ENCODE peak calls at places on chromosomes 1 and 21, in four cellular contexts. R is aorta, G is neural progenitor cell, A is esophagus squamous epithelium. O is an unnamed sample.

GRCh38 chr1:82567308-82567707 is 766.6 kb downstream of the ADGRL2 start:
- DNase-seq in R (no peak), G (no peak), A (no peak), O (no peak)

GRCh38 chr1:1543706-1544099 is 3.3 kb upstream of the TMEM240 start:
- DNase-seq in R (no peak), G (no peak), A (no peak), O (no peak)

GRCh38 chr1:248924696-248925532 is 18.9 kb downstream of the PGBD2 start:
- DNase-seq in R (no peak), G (peak; percentile 69), A (no peak), O (no peak)

GRCh38 chr1:38789498-38790169 is 69.9 kb downstream of the RRAGC start:
- DNase-seq in R (no peak), G (no peak), A (no peak), O (no peak)

GRCh38 chr1:67135354-67135753 is 584 bp upstream of the C1orf141 start:
- DNase-seq in R (no peak), G (no peak), A (no peak), O (peak; percentile 83)

GRCh38 chr1:223738465-223739365 is 26.4 kb downstream of the CAPN2 start:
- DNase-seq in R (no peak), G (no peak), A (no peak), O (no peak)

GRCh38 chr1:113859478-113860175 is 11.9 kb downstream of the PTPN22 start:
- DNase-seq in R (no peak), G (no peak), A (no peak), O (no peak)

GRCh38 chr1:184507165-184507564 is 120.3 kb downstream of the C1orf21 start:
- DNase-seq in R (no peak), G (no peak), A (no peak), O (no peak)

GRCh38 chr1:30262158-30262557 is 461.2 kb downstream of the MATN1 start:
- DNase-seq in R (no peak), G (no peak), A (no peak), O (no peak)

GRCh38 chr1:80164150-80164549 is 1157.6 kb upstream of the ADGRL4 start:
- DNase-seq in R (no peak), G (no peak), A (no peak), O (no peak)

GRCh38 chr21:33032434-33033047 is 6.8 kb downstream of the OLIG2 start:
- DNase-seq in R (no peak), G (no peak), A (no peak), O (no peak)

GRCh38 chr1:170214117-170214979 is 68.6 kb downstream of the NTMT2 start:
- DNase-seq in R (peak; percentile 53), G (no peak), A (no peak), O (no peak)

GRCh38 chr1:205663286-205663994 is 16.9 kb downstream of the SLC45A3 start:
- DNase-seq in R (no peak), G (no peak), A (no peak), O (no peak)

GRCh38 chr1:111204211-111204883 is 3.9 kb upstream of the DENND2D start:
- DNase-seq in R (peak; percentile 76), G (no peak), A (peak; percentile 37), O (no peak)

GRCh38 chr1:32376199-32376598 is 13.9 kb downstream of the TSSK3 start:
- DNase-seq in R (no peak), G (no peak), A (no peak), O (no peak)

GRCh38 chr1:226816585-226816984 is 53.8 kb upstream of the PSEN2 start:
- DNase-seq in R (no peak), G (no peak), A (no peak), O (peak; percentile 66)

GRCh38 chr1:26284597-26285351 is 4.9 kb downstream of the SH3BGRL3 start:
- DNase-seq in R (peak; percentile 91), G (peak; percentile 87), A (peak; percentile 44), O (peak; percentile 72)

GRCh38 chr1:209456878-209457277 is 126.6 kb upstream of the CAMK1G start:
- DNase-seq in R (no peak), G (no peak), A (no peak), O (no peak)

GRCh38 chr1:13548281-13548680 is 34.5 kb upstream of the LRRC38 start:
- DNase-seq in R (no peak), G (no peak), A (no peak), O (no peak)

GRCh38 chr1:33244809-33245186 is 11.5 kb upstream of the ZNF362 start:
- DNase-seq in R (no peak), G (no peak), A (no peak), O (no peak)

GRCh38 chr1:51948491-51948915 is 42.0 kb downstream of the RAB3B start:
- DNase-seq in R (no peak), G (no peak), A (no peak), O (no peak)

GRCh38 chr1:65277605-65278343 is 31.6 kb upstream of the DNAJC6 start:
- DNase-seq in R (no peak), G (no peak), A (no peak), O (no peak)

GRCh38 chr1:221741971-221742554 is at the start of gene DUSP10:
- DNase-seq in R (peak; percentile 99), G (peak; percentile 99), A (peak; percentile 96), O (peak; percentile 99)

GRCh38 chr21:46228345-46229051 is at the start of gene LSS:
- DNase-seq in R (peak; percentile 99), G (peak; percentile 99), A (peak; percentile 92), O (peak; percentile 70)

GRCh38 chr1:6785721-6786505 is 659 bp downstream of the CAMTA1 start:
- DNase-seq in R (peak; percentile 55), G (peak; percentile 80), A (no peak), O (no peak)

GRCh38 chr1:13469343-13469742 is 44.5 kb downstream of the LRRC38 start:
- DNase-seq in R (no peak), G (peak; percentile 43), A (no peak), O (no peak)

GRCh38 chr1:1006305-1007159 is 6.6 kb upstream of the HES4 start:
- DNase-seq in R (no peak), G (no peak), A (no peak), O (no peak)

GRCh38 chr1:11397151-11397902 is 81.6 kb upstream of the DISP3 start:
- DNase-seq in R (no peak), G (no peak), A (no peak), O (no peak)

GRCh38 chr1:176682830-176683229 is 219.9 kb downstream of the PAPPA2 start:
- DNase-seq in R (no peak), G (no peak), A (no peak), O (no peak)

GRCh38 chr1:95353185-95353584 is 119.2 kb downstream of the RWDD3 start:
- DNase-seq in R (no peak), G (no peak), A (no peak), O (no peak)

GRCh38 chr1:207088731-207089626 is at the start of gene C4BPB:
- DNase-seq in R (no peak), G (peak; percentile 9), A (no peak), O (no peak)

GRCh38 chr1:10866314-10867091 is 70.1 kb upstream of the CASZ1 start:
- DNase-seq in R (peak; percentile 21), G (peak; percentile 75), A (no peak), O (no peak)

GRCh38 chr1:171254859-171255258 is 6.6 kb downstream of the FMO1 start:
- DNase-seq in R (no peak), G (no peak), A (no peak), O (no peak)

GRCh38 chr1:31750858-31751638 is 13.1 kb downstream of the ADGRB2 start:
- DNase-seq in R (no peak), G (no peak), A (no peak), O (peak; percentile 24)

GRCh38 chr1:34786521-34787325 is 5.7 kb downstream of the GJB3 start:
- DNase-seq in R (peak; percentile 82), G (peak; percentile 82), A (no peak), O (no peak)
- H3K27me3 ChIP-seq in R (no peaks in the 10 kb centered on the region), G (peaks cover 42% of the 10 kb centered on the region), A (no peaks in the 10 kb centered on the region), O (peaks cover 10% of the 10 kb centered on the region)

GRCh38 chr1:90716243-90716551 is 905 bp downstream of the BARHL2 start:
- DNase-seq in R (no peak), G (peak; percentile 64), A (no peak), O (no peak)

GRCh38 chr1:90718411-90719320 is 1.6 kb upstream of the BARHL2 start:
- DNase-seq in R (no peak), G (peak; percentile 76), A (no peak), O (no peak)

GRCh38 chr1:90717356-90717664 is 208 bp upstream of the BARHL2 start:
- DNase-seq in R (no peak), G (no peak), A (no peak), O (no peak)

GRCh38 chr1:90716552-90717355 is at the start of gene BARHL2:
- DNase-seq in R (no peak), G (peak; percentile 60), A (no peak), O (no peak)

DNA sequence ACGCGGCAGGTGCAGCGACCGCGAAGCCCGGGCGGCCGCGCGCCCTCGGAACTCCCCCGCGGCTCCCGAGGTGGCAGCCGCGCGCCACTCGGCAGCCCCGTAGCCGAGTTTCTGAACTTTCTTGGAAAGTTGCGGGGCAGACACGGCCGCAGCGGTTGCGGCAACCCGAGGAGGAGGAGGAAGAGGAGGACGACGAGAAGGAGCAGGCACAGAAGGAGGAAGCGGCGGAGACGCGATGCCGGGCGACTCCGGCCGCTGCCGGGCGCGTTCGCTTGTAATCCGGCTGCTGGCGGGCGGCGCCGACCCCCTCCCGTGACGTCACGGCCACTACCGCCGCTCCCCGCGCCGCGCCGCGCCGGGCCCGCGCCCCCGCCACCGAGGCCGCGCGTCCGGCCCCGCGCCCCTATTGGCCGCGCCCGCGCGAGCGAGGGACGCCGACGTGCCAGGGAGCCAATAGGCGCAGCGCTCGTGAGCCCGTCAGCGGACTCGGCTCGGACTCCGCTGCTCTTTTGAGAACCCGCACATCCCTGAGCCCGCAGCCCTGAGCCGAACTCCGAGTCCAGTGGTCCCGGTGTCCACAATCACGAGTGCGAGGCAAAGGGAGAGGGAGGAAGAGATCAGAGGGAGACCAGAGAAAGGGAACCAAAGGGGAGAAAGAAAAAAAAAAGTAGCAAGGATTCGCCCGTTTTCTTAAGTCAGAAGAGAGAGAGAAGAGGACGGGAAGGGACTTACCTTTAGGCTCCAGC is 736 bp upstream of the BARHL2 start:
- DNase-seq in R (no peak), G (peak; percentile 91), A (no peak), O (no peak)
- H3K27me3 ChIP-seq in R (no peaks in the 10 kb centered on the region), G (peaks cover 100% of the 10 kb centered on the region), A (peaks cover 16% of the 10 kb centered on the region), O (peaks cover 67% of the 10 kb centered on the region)

DNA sequence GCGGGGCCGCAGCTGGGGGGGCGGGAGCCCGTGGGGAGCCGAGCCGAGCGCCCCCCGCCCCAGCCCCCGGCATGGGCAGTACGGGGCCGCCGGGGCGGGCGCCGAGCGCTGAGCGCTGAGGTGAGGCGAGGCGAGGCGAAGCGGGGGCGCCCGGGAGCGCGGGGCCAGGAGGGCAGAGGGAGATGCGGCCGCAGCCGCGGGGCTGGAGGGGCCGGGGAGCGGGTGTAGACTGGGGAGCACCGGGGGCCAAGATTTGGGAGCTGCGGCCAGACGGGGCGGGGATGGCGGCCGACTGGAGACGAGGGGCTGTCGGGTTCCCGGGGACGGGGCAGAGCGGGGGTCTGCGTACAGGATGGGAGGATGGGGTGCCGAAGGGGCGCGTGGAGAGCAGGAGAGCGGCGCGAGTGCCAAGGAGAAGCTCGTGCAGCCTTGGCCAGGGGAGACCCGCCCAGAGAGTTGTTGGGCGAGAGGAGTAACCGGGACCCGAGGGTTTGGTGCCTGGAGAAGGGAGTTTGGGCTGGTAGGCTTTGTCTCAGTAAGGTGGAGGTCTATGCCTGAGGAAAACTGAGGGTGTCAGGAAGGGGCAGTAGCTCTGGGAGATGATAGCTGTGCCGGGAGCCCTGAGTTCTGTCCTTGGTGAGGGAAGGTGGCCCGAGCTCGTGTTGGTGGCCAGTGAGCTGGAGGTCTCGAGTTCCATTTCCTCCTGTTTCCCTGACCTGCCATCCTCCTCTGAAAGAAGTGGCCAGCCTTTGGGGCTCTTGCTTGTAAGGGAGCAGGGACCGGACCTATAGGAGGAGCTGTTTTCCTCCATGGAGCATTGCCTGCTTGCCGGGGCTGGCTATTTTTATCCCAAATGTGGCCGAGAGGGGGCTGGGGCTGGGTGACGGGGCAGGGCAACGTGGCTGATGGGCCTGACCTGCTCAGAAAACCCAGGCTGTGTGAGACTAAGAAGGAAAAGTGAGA is 539 bp downstream of the ATP8B2 start:
- DNase-seq in R (peak; percentile 84), G (peak; percentile 92), A (no peak), O (peak; percentile 52)
- H3K27me3 ChIP-seq in R (no peaks in the 10 kb centered on the region), G (no peaks in the 10 kb centered on the region), A (no peaks in the 10 kb centered on the region), O (peaks cover 6% of the 10 kb centered on the region)

GRCh38 chr1:228043281-228043845 is 36.6 kb downstream of the WNT3A start:
- DNase-seq in R (no peak), G (no peak), A (no peak), O (no peak)
- H3K27me3 ChIP-seq in R (no peaks in the 10 kb centered on the region), G (peaks cover 80% of the 10 kb centered on the region), A (no peaks in the 10 kb centered on the region), O (peaks cover 9% of the 10 kb centered on the region)

O was measured in BJ.